ENCODE peak calls at places on chromosomes 5 and 9, in five cellular contexts. U is HCT116, O is GM12878, X is HepG2, Z is K562. Q is an unnamed sample.

GRCh38 chr5:145483211-145483610 is 351.9 kb downstream of the PRELID2 start:
- DNase-seq in U (no peak), Z (no peak), X (no peak), O (no peak), Q (no peak)

GRCh38 chr5:123754903-123755302 is 242.9 kb downstream of the CSNK1G3 start:
- DNase-seq in U (no peak), X (no peak), Z (no peak), O (no peak), Q (peak; percentile 20)

GRCh38 chr5:759111-759741 is 25.3 kb downstream of the ZDHHC11B start:
- DNase-seq in X (peak; percentile 81), U (no peak), O (no peak), Z (peak; percentile 25), Q (peak; percentile 58)

GRCh38 chr5:107026098-107026497 is 644.6 kb downstream of the EFNA5 start:
- DNase-seq in U (no peak), Z (no peak), X (no peak), O (no peak), Q (no peak)

GRCh38 chr9:71001780-71002386 is 119.5 kb downstream of the TRPM3 start:
- DNase-seq in O (no peak), U (peak; percentile 23), Z (peak; percentile 15), X (peak; percentile 10), Q (peak; percentile 3)

GRCh38 chr9:136093995-136094881 is 851 bp downstream of the NACC2 start:
- DNase-seq in X (peak; percentile 72), Z (peak; percentile 78), O (no peak), U (peak; percentile 32), Q (peak; percentile 78)

GRCh38 chr5:1754531-1755220 is 45.0 kb downstream of the MRPL36 start:
- DNase-seq in Z (no peak), X (no peak), O (no peak), U (no peak), Q (no peak)

GRCh38 chr9:84111726-84112125 is 131.1 kb downstream of the RMI1 start:
- DNase-seq in U (no peak), Z (no peak), X (no peak), O (no peak), Q (no peak)

GRCh38 chr9:126116351-126117157 is 210.1 kb upstream of the MVB12B start:
- DNase-seq in O (no peak), U (no peak), X (no peak), Z (no peak), Q (peak; percentile 2)

GRCh38 chr9:28024616-28025147 is 451.4 kb upstream of the C9orf72 start:
- DNase-seq in U (no peak), O (no peak), Z (no peak), X (no peak), Q (no peak)

GRCh38 chr5:141402553-141403328 is at the start of gene PCDHGA9:
- DNase-seq in Z (peak; percentile 38), X (no peak), U (peak; percentile 7), O (no peak), Q (peak; percentile 53)

GRCh38 chr9:127033059-127033458 is 89.4 kb downstream of the ANGPTL2 start:
- DNase-seq in O (no peak), Z (peak; percentile 7), U (no peak), X (no peak), Q (no peak)

GRCh38 chr5:172805018-172805683 is 28.9 kb upstream of the ERGIC1 start:
- DNase-seq in O (no peak), Z (no peak), U (no peak), X (no peak), Q (no peak)

GRCh38 chr5:157219491-157220271 is 39.0 kb downstream of the ITK start:
- DNase-seq in O (peak; percentile 50), Z (no peak), U (no peak), X (no peak), Q (no peak)

GRCh38 chr9:20441704-20442423 is 180.4 kb downstream of the MLLT3 start:
- DNase-seq in U (no peak), X (no peak), O (peak; percentile 15), Z (no peak), Q (no peak)

GRCh38 chr5:40906351-40906751 is 2.9 kb upstream of the C7 start:
- DNase-seq in O (no peak), X (peak; percentile 9), U (no peak), Z (no peak), Q (no peak)
- TF ChIP-seq ZBTB33 in O (no peak), X (no peak), U (no peak), Z (no peak), Q (no peak)

GRCh38 chr5:149418910-149419531 is 39.9 kb upstream of the IL17B start:
- DNase-seq in X (no peak), O (no peak), Z (no peak), U (no peak), Q (no peak)
- TF ChIP-seq ZBTB33 in X (no peak), O (no peak), Z (no peak), U (no peak), Q (no peak)

DNA sequence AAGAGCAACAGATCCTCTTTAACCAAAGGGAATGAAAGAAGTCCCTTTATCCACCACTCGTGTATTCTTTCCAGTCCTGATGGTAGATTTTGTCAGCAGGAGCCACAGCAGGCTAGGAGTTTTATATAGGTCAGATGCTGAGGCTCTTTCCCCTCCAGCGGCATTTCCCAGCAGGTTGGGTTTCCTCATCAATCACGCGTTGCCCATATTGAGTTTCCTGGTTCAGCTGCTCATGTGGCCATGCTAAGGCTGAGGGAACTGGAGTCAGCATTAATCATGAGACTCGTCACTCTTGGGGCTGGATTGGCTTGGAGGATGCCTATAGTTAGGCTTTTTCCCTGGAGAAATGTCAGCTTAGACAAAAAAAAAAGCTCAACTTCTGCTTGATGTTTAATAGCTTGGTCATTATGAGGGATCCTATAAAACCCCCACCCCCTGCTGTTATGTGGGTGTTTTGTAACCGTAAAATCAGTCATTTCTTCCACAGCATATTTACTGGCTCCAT is 193.4 kb upstream of the GAS1 start:
- DNase-seq in Z (no peak), U (no peak), X (no peak), O (no peak), Q (no peak)
- TF ChIP-seq ZBTB33 in Z (no peak), U (no peak), X (no peak), O (no peak), Q (no peak)

GRCh38 chr5:39427633-39428032 is 2.9 kb upstream of the DAB2 start:
- DNase-seq in O (no peak), U (no peak), X (peak; percentile 23), Z (no peak), Q (no peak)
- TF ChIP-seq ZBTB33 in O (no peak), U (no peak), X (no peak), Z (no peak), Q (no peak)

DNA sequence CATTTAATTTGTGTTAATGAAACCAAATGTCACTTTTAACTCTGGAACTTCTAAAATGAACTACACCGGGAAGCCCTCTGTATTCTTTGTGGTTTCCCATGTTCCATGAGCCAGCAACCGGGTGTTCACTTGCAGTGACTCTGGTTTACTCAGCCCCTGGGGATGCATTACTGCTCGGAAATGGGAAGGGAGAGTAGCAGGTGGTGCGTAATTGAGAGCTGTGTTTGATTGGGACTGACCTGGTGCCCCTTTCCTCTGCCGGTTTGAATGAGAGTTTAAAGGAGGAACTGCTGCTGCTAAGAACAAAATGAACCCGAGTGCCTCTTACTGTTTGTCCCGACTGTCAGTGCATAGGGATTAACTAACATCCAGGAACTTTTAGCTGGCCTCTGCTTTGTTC is 100.1 kb upstream of the DHFR start:
- DNase-seq in O (peak; percentile 33), Z (no peak), U (no peak), X (no peak), Q (no peak)
- TF ChIP-seq ZBTB33 in O (no peak), Z (no peak), U (no peak), X (no peak), Q (no peak)

GRCh38 chr9:104351726-104352125 is 152.3 kb upstream of the OR13F1 start:
- DNase-seq in X (no peak), Z (no peak), U (no peak), O (no peak), Q (no peak)

GRCh38 chr9:104342552-104342951 is 161.5 kb upstream of the OR13F1 start:
- DNase-seq in X (no peak), Z (no peak), O (no peak), U (no peak), Q (no peak)

DNA sequence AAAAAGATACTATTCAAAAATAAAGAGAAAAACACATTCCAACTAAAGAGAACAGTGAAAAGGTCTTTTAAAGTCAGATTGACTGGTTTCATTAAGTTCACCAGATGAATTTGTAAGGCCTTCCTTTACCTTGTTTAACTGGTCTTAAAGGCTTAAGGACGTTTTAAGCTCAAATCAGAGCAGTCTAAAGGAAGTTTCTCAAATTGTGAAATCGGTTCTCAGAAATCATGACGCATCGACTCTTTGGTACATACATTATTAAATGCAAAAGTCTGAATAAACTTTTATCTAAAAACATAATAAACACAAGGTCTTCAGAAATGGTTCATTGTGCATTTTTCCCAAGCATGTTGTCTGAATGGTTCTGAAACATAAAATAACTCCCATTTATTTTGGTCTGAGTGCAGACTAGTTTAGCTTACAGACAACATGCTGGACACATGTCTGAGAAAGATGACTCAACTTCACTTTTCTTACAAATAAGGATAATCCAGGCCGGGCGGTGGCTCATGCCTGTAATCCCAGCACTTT is 157.4 kb upstream of the OR13F1 start:
- DNase-seq in X (no peak), O (no peak), U (no peak), Z (no peak), Q (no peak)
- TF ChIP-seq ZBTB33 in X (no peak), O (no peak), U (no peak), Z (no peak), Q (no peak)

DNA sequence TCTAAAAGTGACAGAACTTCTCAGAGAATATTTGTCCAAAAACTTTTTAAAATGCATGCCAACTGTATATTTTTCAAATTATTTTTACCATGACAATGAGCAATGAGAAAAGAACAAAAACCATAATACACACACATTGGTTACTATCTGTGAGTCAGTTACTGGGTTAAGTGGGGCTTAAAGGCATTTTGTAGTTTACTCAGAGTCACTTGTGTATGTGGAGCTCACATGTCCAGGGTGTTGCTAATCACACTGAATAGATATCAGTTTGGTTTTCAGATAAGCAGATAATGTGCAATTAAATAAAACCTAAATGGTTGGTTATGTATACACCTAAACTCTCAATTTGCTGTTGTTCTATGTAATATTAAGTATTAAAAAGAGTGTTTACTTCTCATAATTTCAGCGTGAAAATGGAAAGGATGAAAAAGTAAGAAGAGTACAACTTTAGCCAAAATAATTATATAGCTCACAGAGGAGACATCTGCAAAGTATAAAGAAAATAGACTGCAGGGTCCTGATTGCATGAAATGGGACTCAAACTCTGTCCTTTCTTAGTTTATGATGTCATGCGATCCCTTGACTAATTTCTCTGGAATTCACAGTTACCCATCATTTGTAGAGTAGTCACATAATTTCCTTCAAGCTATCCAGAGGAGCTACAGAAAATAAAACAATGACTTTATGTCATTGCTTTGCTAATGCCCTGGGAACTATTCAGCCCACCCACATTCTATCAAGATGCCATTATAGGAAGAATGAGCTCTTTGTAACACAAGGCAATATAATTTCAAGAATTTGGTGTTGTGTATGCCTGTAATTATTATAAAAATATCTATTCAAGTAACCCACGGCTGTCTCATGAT is 388.0 kb upstream of the ZNF608 start:
- DNase-seq in O (no peak), U (peak; percentile 15), X (no peak), Z (no peak), Q (no peak)
- TF ChIP-seq ZBTB33 in O (no peak), U (no peak), X (no peak), Z (no peak), Q (no peak)

DNA sequence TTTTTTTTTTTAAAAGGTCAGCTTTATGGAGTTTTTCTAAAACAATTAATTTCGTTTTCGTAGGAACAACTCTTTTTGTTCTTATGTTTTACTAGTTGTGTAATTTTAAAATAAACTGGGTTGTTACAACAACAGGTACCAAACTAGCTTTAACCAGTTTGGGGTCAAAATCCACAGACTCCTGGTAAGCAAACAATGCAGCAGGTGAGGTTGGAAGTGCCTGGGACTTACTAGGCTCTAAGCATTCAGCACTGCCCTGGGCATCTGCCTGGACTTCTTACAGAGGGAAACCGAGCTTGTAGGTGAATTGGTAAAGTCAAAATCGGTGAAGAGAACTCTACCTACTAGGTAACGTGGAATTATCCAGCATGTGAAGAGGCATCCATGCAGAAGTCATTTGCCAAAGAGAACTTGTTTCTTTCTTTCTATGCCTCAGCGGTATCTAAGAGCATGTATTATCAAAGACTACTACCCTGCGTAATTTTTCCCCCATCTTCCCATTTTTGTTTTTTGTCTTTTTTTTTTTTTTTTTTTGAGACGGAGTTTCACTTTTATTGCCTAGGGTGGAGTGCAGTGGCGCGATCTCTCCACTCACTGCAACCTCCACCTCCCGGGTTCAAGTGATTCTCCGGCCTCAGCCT is 145.4 kb downstream of the KCTD16 start:
- DNase-seq in X (peak; percentile 12), O (no peak), Z (no peak), U (no peak), Q (no peak)
- TF ChIP-seq ZBTB33 in X (no peak), O (no peak), Z (no peak), U (no peak), Q (no peak)